ENCODE peak calls at places on chromosomes 4 and X, in nine cellular contexts. One of them, this sample, is unnamed.

GRCh38 chr4:121977251-121978168 is 25.6 kb upstream of the TRPC3 start:
- DNase-seq in progenitor cell of endocrine pancreas: no peak
- DNase-seq in Calu3: no peak
- DNase-seq in endothelial cell: no peak
- DNase-seq in neural crest cell: no peak
- DNase-seq in mesothelial cell of epicardium: no peak
- DNase-seq in AG09319: no peak
- DNase-seq in H9: no peak
- DNase-seq in MM.1S: peak; percentile 56
- DNase-seq in this sample: peak; percentile 39

GRCh38 chrX:24870143-24870542 is 145.6 kb downstream of the ARX start:
- DNase-seq in Calu3: no peak
- DNase-seq in neural crest cell: no peak
- DNase-seq in MM.1S: no peak
- DNase-seq in endothelial cell: no peak
- DNase-seq in progenitor cell of endocrine pancreas: no peak
- DNase-seq in H9: no peak
- DNase-seq in mesothelial cell of epicardium: no peak
- DNase-seq in AG09319: no peak
- DNase-seq in this sample: no peak

GRCh38 chr4:8915201-8916200 is 43.9 kb upstream of the HMX1 start:
- DNase-seq in mesothelial cell of epicardium: no peak
- DNase-seq in MM.1S: no peak
- DNase-seq in H9: no peak
- DNase-seq in AG09319: no peak
- DNase-seq in endothelial cell: no peak
- DNase-seq in Calu3: no peak
- DNase-seq in progenitor cell of endocrine pancreas: peak; percentile 7
- DNase-seq in neural crest cell: no peak
- DNase-seq in this sample: peak; percentile 10

GRCh38 chr4:138938371-138938699 is 77.2 kb upstream of the NOCT start:
- DNase-seq in MM.1S: peak; percentile 42
- DNase-seq in endothelial cell: no peak
- DNase-seq in progenitor cell of endocrine pancreas: no peak
- DNase-seq in H9: no peak
- DNase-seq in neural crest cell: no peak
- DNase-seq in Calu3: no peak
- DNase-seq in mesothelial cell of epicardium: no peak
- DNase-seq in AG09319: peak; percentile 22
- DNase-seq in this sample: peak; percentile 12

GRCh38 chr4:145316961-145317360 is 136.6 kb upstream of the OTUD4 start:
- DNase-seq in Calu3: no peak
- DNase-seq in endothelial cell: no peak
- DNase-seq in MM.1S: no peak
- DNase-seq in AG09319: no peak
- DNase-seq in H9: no peak
- DNase-seq in neural crest cell: no peak
- DNase-seq in progenitor cell of endocrine pancreas: no peak
- DNase-seq in mesothelial cell of epicardium: no peak
- DNase-seq in this sample: no peak

GRCh38 chrX:31166416-31166815 is 94.6 kb upstream of the FTHL17 start:
- DNase-seq in endothelial cell: no peak
- DNase-seq in progenitor cell of endocrine pancreas: no peak
- DNase-seq in MM.1S: no peak
- DNase-seq in AG09319: no peak
- DNase-seq in mesothelial cell of epicardium: no peak
- DNase-seq in neural crest cell: no peak
- DNase-seq in H9: no peak
- DNase-seq in Calu3: no peak
- DNase-seq in this sample: no peak

GRCh38 chrX:16479206-16479869 is 170.6 kb upstream of the S100G start:
- DNase-seq in MM.1S: no peak
- DNase-seq in endothelial cell: no peak
- DNase-seq in Calu3: no peak
- DNase-seq in progenitor cell of endocrine pancreas: no peak
- DNase-seq in AG09319: no peak
- DNase-seq in mesothelial cell of epicardium: no peak
- DNase-seq in H9: no peak
- DNase-seq in neural crest cell: no peak
- DNase-seq in this sample: no peak

GRCh38 chrX:138886769-138887168 is 175.3 kb upstream of the FGF13 start:
- DNase-seq in endothelial cell: no peak
- DNase-seq in progenitor cell of endocrine pancreas: no peak
- DNase-seq in AG09319: no peak
- DNase-seq in mesothelial cell of epicardium: no peak
- DNase-seq in neural crest cell: no peak
- DNase-seq in MM.1S: no peak
- DNase-seq in H9: no peak
- DNase-seq in Calu3: no peak
- DNase-seq in this sample: no peak

GRCh38 chr4:147094228-147094627 is 148.6 kb upstream of the TTC29 start:
- DNase-seq in H9: no peak
- DNase-seq in MM.1S: no peak
- DNase-seq in endothelial cell: no peak
- DNase-seq in progenitor cell of endocrine pancreas: no peak
- DNase-seq in AG09319: no peak
- DNase-seq in neural crest cell: no peak
- DNase-seq in Calu3: peak; percentile 2
- DNase-seq in mesothelial cell of epicardium: no peak
- DNase-seq in this sample: no peak

GRCh38 chr4:184824776-184825393 is 883 bp downstream of the ACSL1 start:
- DNase-seq in neural crest cell: peak; percentile 8
- DNase-seq in MM.1S: no peak
- DNase-seq in progenitor cell of endocrine pancreas: no peak
- DNase-seq in H9: no peak
- DNase-seq in mesothelial cell of epicardium: no peak
- DNase-seq in Calu3: no peak
- DNase-seq in AG09319: no peak
- DNase-seq in endothelial cell: no peak
- DNase-seq in this sample: peak; percentile 52

GRCh38 chrX:42755820-42756219 is 22.1 kb downstream of the PPP1R2C start:
- DNase-seq in Calu3: peak; percentile 23
- DNase-seq in H9: no peak
- DNase-seq in progenitor cell of endocrine pancreas: no peak
- DNase-seq in AG09319: no peak
- DNase-seq in MM.1S: no peak
- DNase-seq in neural crest cell: no peak
- DNase-seq in endothelial cell: no peak
- DNase-seq in mesothelial cell of epicardium: no peak
- DNase-seq in this sample: no peak

GRCh38 chr4:53763813-53764597 is 172.7 kb upstream of the LNX1 start:
- DNase-seq in mesothelial cell of epicardium: no peak
- DNase-seq in neural crest cell: no peak
- DNase-seq in progenitor cell of endocrine pancreas: no peak
- DNase-seq in endothelial cell: no peak
- DNase-seq in H9: no peak
- DNase-seq in Calu3: no peak
- DNase-seq in AG09319: peak; percentile 49
- DNase-seq in MM.1S: no peak
- DNase-seq in this sample: no peak

GRCh38 chr4:73341454-73341853 is 62.6 kb upstream of the ALB start:
- DNase-seq in neural crest cell: peak; percentile 22
- DNase-seq in MM.1S: peak; percentile 50
- DNase-seq in H9: peak; percentile 59
- DNase-seq in endothelial cell: peak; percentile 50
- DNase-seq in progenitor cell of endocrine pancreas: peak; percentile 16
- DNase-seq in mesothelial cell of epicardium: no peak
- DNase-seq in Calu3: peak; percentile 35
- DNase-seq in AG09319: peak; percentile 4
- DNase-seq in this sample: peak; percentile 25

GRCh38 chrX:74536142-74537010 is 78.0 kb downstream of the RLIM start:
- DNase-seq in endothelial cell: peak; percentile 77
- DNase-seq in H9: peak; percentile 69
- DNase-seq in Calu3: peak; percentile 52
- DNase-seq in AG09319: peak; percentile 49
- DNase-seq in mesothelial cell of epicardium: peak; percentile 30
- DNase-seq in neural crest cell: peak; percentile 53
- DNase-seq in MM.1S: peak; percentile 57
- DNase-seq in progenitor cell of endocrine pancreas: peak; percentile 45
- DNase-seq in this sample: peak; percentile 54

GRCh38 chr4:57876934-57877554 is 766.9 kb upstream of the IGFBP7 start:
- DNase-seq in Calu3: no peak
- DNase-seq in AG09319: no peak
- DNase-seq in progenitor cell of endocrine pancreas: no peak
- DNase-seq in mesothelial cell of epicardium: no peak
- DNase-seq in endothelial cell: no peak
- DNase-seq in H9: no peak
- DNase-seq in MM.1S: no peak
- DNase-seq in neural crest cell: no peak
- DNase-seq in this sample: no peak

GRCh38 chr4:174214102-174214878 is 69.2 kb downstream of the FBXO8 start:
- DNase-seq in MM.1S: no peak
- DNase-seq in neural crest cell: no peak
- DNase-seq in progenitor cell of endocrine pancreas: no peak
- DNase-seq in endothelial cell: no peak
- DNase-seq in H9: peak; percentile 63
- DNase-seq in Calu3: no peak
- DNase-seq in AG09319: no peak
- DNase-seq in mesothelial cell of epicardium: no peak
- DNase-seq in this sample: no peak

GRCh38 chr4:106522839-106523238 is 154.3 kb upstream of the GIMD1 start:
- DNase-seq in progenitor cell of endocrine pancreas: no peak
- DNase-seq in Calu3: no peak
- DNase-seq in H9: no peak
- DNase-seq in neural crest cell: no peak
- DNase-seq in mesothelial cell of epicardium: no peak
- DNase-seq in endothelial cell: peak; percentile 11
- DNase-seq in MM.1S: no peak
- DNase-seq in AG09319: no peak
- DNase-seq in this sample: no peak

GRCh38 chr4:170875868-170876267 is 786.1 kb upstream of the AADAT start:
- DNase-seq in Calu3: no peak
- DNase-seq in neural crest cell: no peak
- DNase-seq in H9: no peak
- DNase-seq in progenitor cell of endocrine pancreas: no peak
- DNase-seq in MM.1S: no peak
- DNase-seq in AG09319: no peak
- DNase-seq in mesothelial cell of epicardium: no peak
- DNase-seq in endothelial cell: no peak
- DNase-seq in this sample: no peak
- TF ChIP-seq CTCF in Calu3: no peak
- TF ChIP-seq CTCF in neural crest cell: peak; percentile 51
- TF ChIP-seq CTCF in H9: peak; percentile 58
- TF ChIP-seq CTCF in progenitor cell of endocrine pancreas: peak; percentile 25
- TF ChIP-seq CTCF in MM.1S: no peak
- TF ChIP-seq CTCF in AG09319: no peak
- TF ChIP-seq CTCF in mesothelial cell of epicardium: no peak
- TF ChIP-seq CTCF in endothelial cell: no peak
- TF ChIP-seq CTCF in this sample: no peak

DNA sequence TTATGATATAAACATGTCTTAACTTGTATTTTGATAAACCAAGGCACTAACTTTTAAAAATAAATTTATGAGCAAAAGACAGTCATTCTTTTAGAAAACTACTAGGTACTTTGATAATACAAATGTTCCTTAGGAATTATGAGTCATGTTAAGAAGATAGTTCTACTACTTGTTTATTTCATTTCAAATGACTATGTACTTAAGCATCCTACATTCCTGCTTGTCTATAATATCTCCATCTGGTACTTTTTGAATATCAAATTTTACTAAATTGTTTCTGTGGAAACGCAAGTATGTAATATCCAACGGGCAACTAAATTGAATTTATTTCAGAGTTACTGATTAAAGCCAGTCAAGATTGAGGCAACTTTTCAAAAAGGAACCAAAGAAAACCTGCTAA is 61.8 kb downstream of the CAMK2D start:
- DNase-seq in MM.1S: no peak
- DNase-seq in AG09319: no peak
- DNase-seq in progenitor cell of endocrine pancreas: no peak
- DNase-seq in neural crest cell: no peak
- DNase-seq in Calu3: no peak
- DNase-seq in H9: no peak
- DNase-seq in mesothelial cell of epicardium: no peak
- DNase-seq in endothelial cell: no peak
- DNase-seq in this sample: no peak
- TF ChIP-seq CTCF in MM.1S: no peak
- TF ChIP-seq CTCF in AG09319: no peak
- TF ChIP-seq CTCF in progenitor cell of endocrine pancreas: no peak
- TF ChIP-seq CTCF in neural crest cell: no peak
- TF ChIP-seq CTCF in Calu3: no peak
- TF ChIP-seq CTCF in H9: no peak
- TF ChIP-seq CTCF in mesothelial cell of epicardium: no peak
- TF ChIP-seq CTCF in endothelial cell: no peak
- TF ChIP-seq CTCF in this sample: no peak

DNA sequence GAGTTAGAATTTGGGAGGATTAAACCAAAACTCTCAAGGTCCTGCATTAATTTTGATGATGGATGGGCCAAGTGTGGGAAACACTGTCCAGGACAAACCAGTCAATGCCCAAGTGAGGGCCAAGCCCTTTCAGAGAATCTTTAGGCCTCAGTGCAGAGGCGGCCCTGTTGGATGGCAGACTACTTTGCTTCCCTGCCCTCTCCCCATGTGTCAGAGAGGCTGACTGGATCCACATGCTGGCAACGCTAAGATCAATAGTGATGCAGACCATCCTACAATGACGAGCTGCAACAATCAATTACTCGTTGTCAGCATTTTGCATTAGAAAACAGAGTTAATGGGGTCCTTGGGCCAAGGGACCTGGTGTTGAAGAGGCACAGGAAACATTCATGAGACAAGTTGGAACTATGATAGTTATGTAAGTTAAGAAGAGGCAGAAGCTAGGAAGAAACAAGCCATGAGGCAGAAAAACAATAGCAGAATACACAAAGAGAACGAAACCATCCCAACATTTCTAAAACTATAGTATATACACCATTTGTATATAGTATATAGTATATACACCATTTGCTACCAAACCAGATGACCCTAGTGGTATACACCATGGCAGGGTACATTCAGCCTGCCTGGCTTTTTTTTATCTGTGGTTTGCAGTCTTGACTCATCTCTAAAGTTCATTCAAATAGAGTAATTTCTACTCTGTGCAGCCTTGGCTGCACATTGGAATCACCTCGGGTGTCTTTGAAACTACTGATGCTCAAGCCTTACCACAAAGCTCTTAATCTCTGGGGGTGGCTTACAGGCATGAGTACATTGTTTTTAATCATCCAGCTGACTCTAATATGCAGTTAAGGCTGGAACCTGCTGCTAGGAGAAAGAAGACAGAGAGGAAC is 147.7 kb upstream of the GYPA start:
- DNase-seq in progenitor cell of endocrine pancreas: no peak
- DNase-seq in mesothelial cell of epicardium: no peak
- DNase-seq in AG09319: no peak
- DNase-seq in H9: no peak
- DNase-seq in Calu3: no peak
- DNase-seq in neural crest cell: no peak
- DNase-seq in MM.1S: no peak
- DNase-seq in endothelial cell: no peak
- DNase-seq in this sample: no peak
- TF ChIP-seq CTCF in progenitor cell of endocrine pancreas: no peak
- TF ChIP-seq CTCF in mesothelial cell of epicardium: no peak
- TF ChIP-seq CTCF in AG09319: no peak
- TF ChIP-seq CTCF in H9: no peak
- TF ChIP-seq CTCF in Calu3: no peak
- TF ChIP-seq CTCF in neural crest cell: no peak
- TF ChIP-seq CTCF in MM.1S: no peak
- TF ChIP-seq CTCF in endothelial cell: no peak
- TF ChIP-seq CTCF in this sample: no peak

DNA sequence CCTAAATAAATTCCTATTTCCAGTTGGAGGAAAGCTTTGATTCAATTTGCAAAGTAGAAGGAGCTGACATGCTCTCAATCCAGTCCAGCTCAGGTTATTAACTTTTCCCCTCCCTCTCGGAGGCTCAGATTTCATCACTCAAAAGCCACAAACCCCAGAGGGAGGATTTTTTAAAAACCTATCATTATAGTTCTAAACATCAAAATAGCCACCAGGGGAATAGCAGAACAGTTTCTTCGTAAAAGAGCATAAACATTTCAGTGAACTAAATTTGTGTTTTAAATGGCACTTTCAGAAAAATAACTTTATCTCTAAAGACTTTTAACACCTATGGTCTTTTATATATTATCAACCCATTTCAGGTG is 8.8 kb downstream of the GPRIN3 start:
- DNase-seq in H9: no peak
- DNase-seq in AG09319: no peak
- DNase-seq in mesothelial cell of epicardium: no peak
- DNase-seq in endothelial cell: no peak
- DNase-seq in progenitor cell of endocrine pancreas: no peak
- DNase-seq in MM.1S: peak; percentile 77
- DNase-seq in neural crest cell: no peak
- DNase-seq in Calu3: no peak
- DNase-seq in this sample: no peak
- TF ChIP-seq CTCF in H9: no peak
- TF ChIP-seq CTCF in AG09319: no peak
- TF ChIP-seq CTCF in mesothelial cell of epicardium: no peak
- TF ChIP-seq CTCF in endothelial cell: no peak
- TF ChIP-seq CTCF in progenitor cell of endocrine pancreas: no peak
- TF ChIP-seq CTCF in MM.1S: peak; percentile 22
- TF ChIP-seq CTCF in neural crest cell: peak; percentile 25
- TF ChIP-seq CTCF in Calu3: no peak
- TF ChIP-seq CTCF in this sample: no peak

This sample was measured in GM20000.